ENCODE peak calls at places on chromosomes 2 and 18, in nine cellular contexts. J is dorsolateral prefrontal cortex; V is effector memory CD8-positive, alpha-beta T cell; Z is IMR-90; H is stimulated activated naive B cell treated with anti-CD40 and anti-IgM and Interleukin-4, amounts not matched to agents 10 μg/mL and 1 μg/mL and 100 μg/mL, for 72 hours; C is aorta; E is NCI-H1417; T is astrocyte of the spinal cord; N is NCI-H1105. Q is an unnamed sample.

GRCh38 chr2:86441789-86442641 is 844 bp downstream of the KDM3A start:
- DNase-seq in J (peak), V (peak), Z (peak), H (peak), C (peak), E (peak), T (peak), N (peak), Q (no peak)

GRCh38 chr2:218009191-218010114 is 6.7 kb upstream of the TNS1 start:
- DNase-seq in J (no peak), V (no peak), Z (no peak), H (no peak), C (no peak), E (peak), T (no peak), N (no peak), Q (no peak)

GRCh38 chr18:77366725-77367641 is 117.3 kb downstream of the GALR1 start:
- DNase-seq in J (peak), V (no peak), Z (no peak), H (no peak), C (no peak), E (peak), T (peak), N (no peak), Q (no peak)

GRCh38 chr2:40488101-40488598 is 36.3 kb upstream of the SLC8A1 start:
- DNase-seq in J (no peak), V (no peak), Z (peak), H (no peak), C (no peak), E (peak), T (peak), N (no peak), Q (peak)

GRCh38 chr2:147639891-147640290 is 204.9 kb upstream of the ACVR2A start:
- DNase-seq in J (no peak), V (no peak), Z (no peak), H (no peak), C (no peak), E (no peak), T (no peak), N (no peak), Q (no peak)

GRCh38 chr2:210961249-210961648 is 404.9 kb downstream of the CPS1 start:
- DNase-seq in J (no peak), V (no peak), Z (no peak), H (no peak), C (no peak), E (no peak), T (peak), N (no peak), Q (no peak)

GRCh38 chr18:59911600-59911999 is 11.8 kb downstream of the PMAIP1 start:
- DNase-seq in J (no peak), V (no peak), Z (no peak), H (no peak), C (no peak), E (no peak), T (no peak), N (no peak), Q (no peak)

GRCh38 chr2:115036818-115037217 is 594.4 kb downstream of the DPP10 start:
- DNase-seq in J (no peak), V (no peak), Z (no peak), H (no peak), C (no peak), E (no peak), T (no peak), N (no peak), Q (no peak)

GRCh38 chr2:225270861-225271260 is 128.6 kb upstream of the NYAP2 start:
- DNase-seq in J (no peak), V (no peak), Z (peak), H (peak), C (no peak), E (peak), T (peak), N (peak), Q (peak)

GRCh38 chr18:1048048-1048447 is 143.4 kb downstream of the ADCYAP1 start:
- DNase-seq in J (no peak), V (no peak), Z (no peak), H (no peak), C (no peak), E (no peak), T (peak), N (no peak), Q (peak)

GRCh38 chr18:37536646-37537045 is 29.0 kb downstream of the CELF4 start:
- DNase-seq in J (no peak), V (no peak), Z (no peak), H (no peak), C (no peak), E (no peak), T (no peak), N (no peak), Q (no peak)

GRCh38 chr2:132400169-132400900 is 16.3 kb upstream of the GPR39 start:
- DNase-seq in J (no peak), V (no peak), Z (peak), H (no peak), C (peak), E (no peak), T (no peak), N (no peak), Q (no peak)

GRCh38 chr2:176187306-176188217 is 906 bp upstream of the HOXD1 start:
- DNase-seq in J (no peak), V (no peak), Z (no peak), H (no peak), C (no peak), E (peak), T (no peak), N (peak), Q (no peak)

GRCh38 chr2:96899084-96899735 is 29.3 kb upstream of the SEMA4C start:
- DNase-seq in J (no peak), V (no peak), Z (peak), H (no peak), C (peak), E (no peak), T (no peak), N (no peak), Q (no peak)

GRCh38 chr2:105432749-105433148 is 33.9 kb upstream of the FHL2 start:
- DNase-seq in J (no peak), V (no peak), Z (peak), H (no peak), C (no peak), E (no peak), T (no peak), N (no peak), Q (no peak)

GRCh38 chr2:105294844-105295481 is 34.6 kb downstream of the TGFBRAP1 start:
- DNase-seq in J (peak), V (peak), Z (peak), H (peak), C (no peak), E (peak), T (peak), N (peak), Q (peak)

GRCh38 chr18:13589316-13589715 is 137.0 kb downstream of the FAM210A start:
- DNase-seq in J (no peak), V (no peak), Z (no peak), H (no peak), C (no peak), E (no peak), T (no peak), N (no peak), Q (no peak)

GRCh38 chr2:118388771-118389170 is 300.5 kb downstream of the INSIG2 start:
- DNase-seq in J (no peak), V (no peak), Z (peak), H (no peak), C (no peak), E (no peak), T (peak), N (no peak), Q (peak)

GRCh38 chr2:71950256-71951066 is 197.2 kb downstream of the CYP26B1 start:
- DNase-seq in J (no peak), V (no peak), Z (no peak), H (no peak), C (peak), E (no peak), T (no peak), N (no peak), Q (no peak)

GRCh38 chr2:150572961-150573395 is 85.5 kb upstream of the RND3 start:
- DNase-seq in J (no peak), V (no peak), Z (no peak), H (no peak), C (no peak), E (no peak), T (no peak), N (no peak), Q (no peak)

GRCh38 chr2:121284424-121285076 is 452 bp downstream of the TFCP2L1 start:
- DNase-seq in J (no peak), V (no peak), Z (no peak), H (no peak), C (no peak), E (peak), T (no peak), N (no peak), Q (no peak)

GRCh38 chr2:203790134-203790533 is 77.4 kb upstream of the CTLA4 start:
- DNase-seq in J (no peak), V (no peak), Z (peak), H (no peak), C (no peak), E (no peak), T (peak), N (no peak), Q (no peak)

GRCh38 chr2:187057466-187057865 is 208.5 kb upstream of the ZSWIM2 start:
- DNase-seq in J (no peak), V (no peak), Z (no peak), H (no peak), C (no peak), E (no peak), T (no peak), N (no peak), Q (no peak)

GRCh38 chr18:43277164-43277600 is at the start of gene SYT4:
- DNase-seq in J (peak), V (no peak), Z (peak), H (no peak), C (no peak), E (peak), T (peak), N (peak), Q (peak)

GRCh38 chr2:188983427-188984101 is 9.4 kb downstream of the COL3A1 start:
- DNase-seq in J (no peak), V (no peak), Z (peak), H (no peak), C (no peak), E (peak), T (peak), N (no peak), Q (no peak)

GRCh38 chr2:166413255-166413654 is 37.5 kb upstream of the SCN9A start:
- DNase-seq in J (no peak), V (no peak), Z (peak), H (no peak), C (no peak), E (no peak), T (no peak), N (no peak), Q (no peak)

GRCh38 chr18:25019946-25020345 is 332.0 kb downstream of the ZNF521 start:
- DNase-seq in J (no peak), V (no peak), Z (no peak), H (no peak), C (no peak), E (peak), T (no peak), N (no peak), Q (no peak)

GRCh38 chr2:220147186-220147585 is 519.8 kb downstream of the SLC4A3 start:
- DNase-seq in J (no peak), V (no peak), Z (peak), H (no peak), C (no peak), E (no peak), T (peak), N (no peak), Q (peak)

GRCh38 chr2:146135245-146135644 is 1615.3 kb upstream of the ZEB2 start:
- DNase-seq in J (no peak), V (no peak), Z (no peak), H (no peak), C (no peak), E (no peak), T (no peak), N (no peak), Q (no peak)

GRCh38 chr18:8794133-8794986 is 89.0 kb downstream of the MTCL1 start:
- DNase-seq in J (no peak), V (no peak), Z (peak), H (no peak), C (no peak), E (no peak), T (peak), N (no peak), Q (peak)

GRCh38 chr2:234631896-234632514 is 135.1 kb upstream of the ARL4C start:
- DNase-seq in J (no peak), V (no peak), Z (no peak), H (no peak), C (no peak), E (no peak), T (no peak), N (no peak), Q (no peak)

GRCh38 chr2:19543271-19544019 is 185.0 kb upstream of the OSR1 start:
- DNase-seq in J (no peak), V (no peak), Z (peak), H (no peak), C (no peak), E (no peak), T (peak), N (no peak), Q (no peak)

GRCh38 chr18:8943900-8944870 is 158.3 kb upstream of the NDUFV2 start:
- DNase-seq in J (no peak), V (no peak), Z (peak), H (no peak), C (no peak), E (no peak), T (peak), N (no peak), Q (no peak)

GRCh38 chr18:986552-986951 is 81.9 kb downstream of the ADCYAP1 start:
- DNase-seq in J (no peak), V (no peak), Z (no peak), H (no peak), C (no peak), E (no peak), T (no peak), N (no peak), Q (no peak)

GRCh38 chr2:227127236-227127635 is 36.8 kb downstream of the COL4A4 start:
- DNase-seq in J (no peak), V (no peak), Z (no peak), H (no peak), C (no peak), E (peak), T (no peak), N (peak), Q (no peak)

GRCh38 chr2:26274058-26274613 is 29.4 kb downstream of the HADHB start:
- DNase-seq in J (no peak), V (no peak), Z (peak), H (no peak), C (no peak), E (peak), T (peak), N (peak), Q (peak)

GRCh38 chr18:25446972-25447371 is 95.0 kb upstream of the ZNF521 start:
- DNase-seq in J (no peak), V (no peak), Z (no peak), H (no peak), C (no peak), E (no peak), T (no peak), N (no peak), Q (no peak)

Q was measured in retinal pigment epithelial cell.